ENCODE peak calls at places on chromosomes 4 and X, in six cellular contexts. D is fibroblast of lung, G is foreskin keratinocyte, F is choroid plexus epithelial cell, Z is K562, L is stomach. R is an unnamed sample.

GRCh38 chr4:102586644-102587021 is 85.5 kb downstream of the NFKB1 start:
- DNase-seq in D (no peak), G (no peak), F (no peak), Z (no peak), L (no peak), R (no peak)

GRCh38 chrX:43581167-43581566 is 74.9 kb upstream of the MAOA start:
- DNase-seq in D (no peak), G (peak), F (no peak), Z (no peak), L (no peak), R (no peak)

GRCh38 chr4:117400039-117400835 is 314.9 kb upstream of the TRAM1L1 start:
- DNase-seq in D (peak), G (peak), F (peak), Z (no peak), L (no peak), R (peak)

GRCh38 chr4:118173956-118174355 is 139.7 kb downstream of the NDST3 start:
- DNase-seq in D (peak), G (no peak), F (peak), Z (no peak), L (no peak), R (no peak)

GRCh38 chrX:117839544-117839943 is 277.1 kb downstream of the KLHL13 start:
- DNase-seq in D (no peak), G (no peak), F (no peak), Z (peak), L (no peak), R (no peak)

GRCh38 chr4:184473515-184474260 is 662 bp downstream of the IRF2 start:
- DNase-seq in D (peak), G (no peak), F (peak), Z (no peak), L (peak), R (peak)

GRCh38 chr4:119715490-119716445 is 87.2 kb upstream of the PDE5A start:
- DNase-seq in D (no peak), G (no peak), F (no peak), Z (no peak), L (no peak), R (no peak)

GRCh38 chr4:53908661-53909078 is 155.7 kb downstream of the CHIC2 start:
- DNase-seq in D (peak), G (peak), F (peak), Z (peak), L (peak), R (peak)

GRCh38 chr4:137968956-137969709 is 273.0 kb downstream of the SLC7A11 start:
- DNase-seq in D (peak), G (no peak), F (no peak), Z (peak), L (no peak), R (no peak)

DNA sequence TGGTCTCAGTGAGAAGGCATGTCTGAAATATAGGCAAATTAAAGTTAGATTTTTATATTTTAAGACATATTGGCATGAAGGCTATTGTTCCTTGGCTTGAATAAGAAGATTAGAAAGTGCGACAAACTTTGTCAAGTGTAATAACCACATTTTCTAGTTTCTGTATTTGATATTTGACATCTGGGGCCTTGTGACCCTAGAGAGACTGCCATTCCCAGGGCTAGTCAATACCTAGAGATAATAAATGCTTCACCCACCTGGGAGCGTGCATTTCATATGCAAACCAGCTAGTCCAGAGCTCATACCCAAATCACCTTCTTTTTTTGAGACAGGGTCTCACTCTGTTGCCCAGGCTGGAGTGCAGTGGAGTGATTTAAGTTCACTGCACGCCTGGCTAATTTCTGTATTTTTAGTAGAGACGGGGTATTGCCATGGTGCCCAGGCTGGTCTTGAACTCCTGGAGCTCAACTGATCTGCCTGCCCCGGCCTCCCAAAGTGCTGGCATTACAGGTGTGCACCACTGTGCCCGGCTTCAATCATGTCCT is 62.6 kb downstream of the COQ2 start:
- DNase-seq in D (no peak), G (no peak), F (no peak), Z (no peak), L (no peak), R (no peak)
- TF ChIP-seq CTCF in D (no peak), G (no peak), F (no peak), Z (no peak), L (no peak), R (no peak)

GRCh38 chrX:22666441-22666840 is 333.3 kb upstream of the DDX53 start:
- DNase-seq in D (peak), G (no peak), F (peak), Z (peak), L (no peak), R (no peak)
- TF ChIP-seq CTCF in D (peak), G (peak), F (peak), Z (peak), L (no peak), R (no peak)

GRCh38 chr4:23881052-23881501 is 8.8 kb downstream of the PPARGC1A start:
- DNase-seq in D (peak), G (no peak), F (no peak), Z (no peak), L (no peak), R (no peak)
- TF ChIP-seq CTCF in D (no peak), G (no peak), F (no peak), Z (no peak), L (no peak), R (no peak)

GRCh38 chrX:149208285-149208684 is 296.8 kb downstream of the IDS start:
- DNase-seq in D (no peak), G (no peak), F (no peak), Z (no peak), L (no peak), R (no peak)
- TF ChIP-seq CTCF in D (no peak), G (no peak), F (no peak), Z (no peak), L (no peak), R (no peak)

GRCh38 chr4:5711479-5712184 is 631 bp downstream of the EVC start:
- DNase-seq in D (peak), G (peak), F (peak), Z (no peak), L (no peak), R (no peak)

GRCh38 chr4:5710962-5711478 is at the start of gene EVC:
- DNase-seq in D (peak), G (peak), F (peak), Z (peak), L (peak), R (peak)

GRCh38 chr4:5708171-5708828 is at the start of gene EVC2:
- DNase-seq in D (peak), G (peak), F (peak), Z (peak), L (peak), R (peak)

GRCh38 chr4:5708829-5709680 is 696 bp upstream of the EVC2 start:
- DNase-seq in D (peak), G (no peak), F (no peak), Z (no peak), L (no peak), R (no peak)

DNA sequence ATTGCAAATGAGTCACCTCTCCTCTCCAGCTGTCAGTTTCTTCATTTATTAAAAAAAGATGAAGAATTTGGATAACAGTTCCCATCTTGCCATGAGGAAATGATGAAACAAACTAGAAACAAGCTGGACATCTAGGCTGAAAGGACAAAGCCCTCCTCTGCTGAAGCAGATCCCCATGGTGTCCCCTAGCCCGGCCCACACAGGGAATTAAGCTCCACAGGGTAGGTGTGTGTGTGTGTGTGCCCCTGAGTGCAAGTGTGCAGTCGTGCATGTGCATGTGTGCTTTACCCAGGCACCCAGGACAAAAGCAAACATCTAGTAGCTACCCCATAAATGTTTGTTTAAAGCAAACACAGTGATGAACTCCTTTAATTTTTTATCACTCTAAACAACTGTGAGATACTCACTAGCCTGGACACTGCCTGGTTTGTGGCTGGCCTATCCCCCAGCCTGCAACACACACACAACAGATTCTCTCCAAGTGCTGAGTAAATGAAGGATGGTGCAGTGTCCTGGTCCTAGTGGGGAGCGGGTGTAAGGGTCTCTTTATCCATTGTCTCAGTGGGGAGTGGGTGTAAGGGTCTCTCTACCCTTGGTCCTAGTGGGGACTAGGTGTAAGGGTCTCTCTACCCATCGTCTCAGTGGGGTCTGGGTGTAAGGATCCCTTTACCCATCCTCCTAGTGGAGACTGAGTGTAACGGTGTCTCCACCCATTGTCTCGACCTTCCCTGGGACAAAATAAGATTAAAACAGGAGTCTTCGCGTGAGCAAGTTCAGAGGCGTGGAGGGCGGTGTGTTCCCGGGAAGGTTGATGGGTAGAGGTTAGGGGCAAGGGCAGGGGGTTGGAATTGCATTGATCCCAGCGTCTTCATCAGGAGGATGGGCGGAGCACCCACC is 688 bp upstream of the EVC start:
- DNase-seq in D (peak), G (peak), F (peak), Z (no peak), L (no peak), R (peak)
- TF ChIP-seq CTCF in D (peak), G (peak), F (peak), Z (no peak), L (peak), R (peak)

DNA sequence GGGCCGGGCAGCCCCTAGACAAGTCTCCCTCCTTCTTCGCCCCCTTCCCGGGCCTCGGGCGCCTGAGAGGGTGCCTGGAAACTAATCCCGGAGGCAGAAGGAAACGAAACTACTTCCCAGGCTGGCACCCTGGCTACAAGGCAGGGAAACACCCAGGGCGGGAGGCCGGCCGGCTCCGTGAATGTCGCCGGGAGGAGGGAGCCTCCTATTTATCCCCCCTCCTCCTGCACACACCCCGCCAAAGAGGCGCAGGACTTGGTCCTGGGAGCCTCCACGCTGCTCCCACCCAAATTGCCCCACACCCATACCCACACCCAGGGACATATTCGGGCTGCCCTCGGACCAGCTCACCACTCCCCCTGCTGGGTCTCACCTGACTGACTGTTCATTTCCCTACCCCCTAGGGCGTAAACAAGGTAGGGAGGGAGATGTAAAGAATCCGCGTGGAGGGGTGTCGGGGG is at the start of gene BTC:
- DNase-seq in D (peak), G (peak), F (peak), Z (no peak), L (peak), R (peak)
- TF ChIP-seq CTCF in D (peak), G (peak), F (peak), Z (peak), L (no peak), R (peak)